ENCODE peak calls at places on chromosome 22, in ten cellular contexts. G is HepG2, O is A549, Y is H1, C is ovary, R is transverse colon, A is sigmoid colon, Q is K562, F is SK-N-SH, H is upper lobe of left lung. K is an unnamed sample. For H3K4me1, the result is how much of the 10 kb centered on the place peaks cover.

GRCh38 chr22:38753894-38754246 is 1.9 kb downstream of the SUN2 start:
- DNase-seq in H (no peak), C (no peak), O (no peak), Y (no peak), Q (peak), R (no peak), A (no peak), G (peak), F (no peak), K (no peak)

GRCh38 chr22:46070215-46070721 is 80.1 kb upstream of the PPARA start:
- DNase-seq in C (peak), R (peak), A (peak), H (peak), G (peak), O (peak), Y (peak), F (no peak), Q (no peak), K (no peak)

GRCh38 chr22:47221840-47222615 is 459.6 kb downstream of the TBC1D22A start:
- DNase-seq in C (no peak), R (no peak), O (no peak), G (no peak), H (no peak), A (peak), F (peak), Y (peak), Q (no peak), K (peak)

GRCh38 chr22:37233751-37234631 is 10.1 kb downstream of the RAC2 start:
- DNase-seq in Q (no peak), G (no peak), A (no peak), F (peak), O (no peak), C (peak), R (peak), H (no peak), Y (no peak), K (no peak)

GRCh38 chr22:37282385-37282677 is at the start of gene CYTH4:
- DNase-seq in C (no peak), G (no peak), R (peak), Y (no peak), H (peak), A (peak), F (no peak), O (no peak), Q (peak), K (no peak)

GRCh38 chr22:41504397-41504796 is 35.5 kb downstream of the ACO2 start:
- DNase-seq in Q (no peak), Y (no peak), A (no peak), H (no peak), O (no peak), C (no peak), R (no peak), G (no peak), F (no peak), K (no peak)

GRCh38 chr22:19375435-19375834 is 56.1 kb downstream of the HIRA start:
- DNase-seq in A (peak), H (no peak), Y (no peak), G (no peak), C (no peak), O (no peak), Q (no peak), F (no peak), R (no peak), K (no peak)

GRCh38 chr22:20466659-20467379 is 28.8 kb downstream of the KLHL22 start:
- DNase-seq in Y (no peak), F (no peak), Q (no peak), A (no peak), G (no peak), C (no peak), H (peak), O (no peak), R (no peak), K (no peak)

DNA sequence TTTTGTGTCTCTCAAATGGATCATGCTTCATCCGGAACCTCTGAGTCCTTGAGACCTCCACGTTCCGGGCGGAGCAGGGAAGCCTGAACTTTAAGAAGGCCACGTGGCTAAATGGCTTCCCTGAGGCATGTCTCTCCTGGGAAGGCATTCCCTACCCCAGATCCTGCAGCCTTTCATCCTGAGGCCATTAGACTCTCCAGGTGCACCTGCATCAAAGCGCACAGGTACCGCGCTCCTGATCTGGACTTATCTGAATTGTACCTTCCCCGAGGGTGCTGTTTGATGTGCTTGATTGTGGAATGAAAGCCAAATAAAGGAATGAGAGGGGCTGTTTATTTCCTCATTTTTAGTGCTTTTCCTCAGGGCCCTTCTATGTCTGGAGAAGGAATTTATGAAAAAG is 22.5 kb downstream of the C22orf31 start:
- DNase-seq in H (no peak), O (no peak), C (no peak), Y (no peak), G (no peak), A (no peak), F (no peak), R (no peak), Q (no peak), K (no peak)
- H3K4me1 ChIP-seq in H (under half), O (half or more), C (under half), Y (under half), G (half or more), A (under half), F (under half), R (under half), Q (under half), K (under half)

GRCh38 chr22:30575859-30576258 is 1.4 kb upstream of the GAL3ST1 start:
- DNase-seq in Q (no peak), R (peak), O (no peak), G (no peak), Y (no peak), C (no peak), F (no peak), A (no peak), H (no peak), K (no peak)

GRCh38 chr22:30572840-30573593 is 1.4 kb downstream of the GAL3ST1 start:
- DNase-seq in R (peak), Y (no peak), Q (no peak), F (no peak), O (peak), H (no peak), C (no peak), A (no peak), G (peak), K (no peak)

GRCh38 chr22:30575011-30575671 is 676 bp upstream of the GAL3ST1 start:
- DNase-seq in C (peak), H (peak), A (no peak), O (no peak), R (no peak), Q (no peak), Y (no peak), F (peak), G (no peak), K (no peak)

GRCh38 chr22:30573594-30574094 is 821 bp downstream of the GAL3ST1 start:
- DNase-seq in F (no peak), Y (no peak), Q (no peak), C (no peak), H (no peak), G (no peak), A (no peak), R (peak), O (no peak), K (no peak)

DNA sequence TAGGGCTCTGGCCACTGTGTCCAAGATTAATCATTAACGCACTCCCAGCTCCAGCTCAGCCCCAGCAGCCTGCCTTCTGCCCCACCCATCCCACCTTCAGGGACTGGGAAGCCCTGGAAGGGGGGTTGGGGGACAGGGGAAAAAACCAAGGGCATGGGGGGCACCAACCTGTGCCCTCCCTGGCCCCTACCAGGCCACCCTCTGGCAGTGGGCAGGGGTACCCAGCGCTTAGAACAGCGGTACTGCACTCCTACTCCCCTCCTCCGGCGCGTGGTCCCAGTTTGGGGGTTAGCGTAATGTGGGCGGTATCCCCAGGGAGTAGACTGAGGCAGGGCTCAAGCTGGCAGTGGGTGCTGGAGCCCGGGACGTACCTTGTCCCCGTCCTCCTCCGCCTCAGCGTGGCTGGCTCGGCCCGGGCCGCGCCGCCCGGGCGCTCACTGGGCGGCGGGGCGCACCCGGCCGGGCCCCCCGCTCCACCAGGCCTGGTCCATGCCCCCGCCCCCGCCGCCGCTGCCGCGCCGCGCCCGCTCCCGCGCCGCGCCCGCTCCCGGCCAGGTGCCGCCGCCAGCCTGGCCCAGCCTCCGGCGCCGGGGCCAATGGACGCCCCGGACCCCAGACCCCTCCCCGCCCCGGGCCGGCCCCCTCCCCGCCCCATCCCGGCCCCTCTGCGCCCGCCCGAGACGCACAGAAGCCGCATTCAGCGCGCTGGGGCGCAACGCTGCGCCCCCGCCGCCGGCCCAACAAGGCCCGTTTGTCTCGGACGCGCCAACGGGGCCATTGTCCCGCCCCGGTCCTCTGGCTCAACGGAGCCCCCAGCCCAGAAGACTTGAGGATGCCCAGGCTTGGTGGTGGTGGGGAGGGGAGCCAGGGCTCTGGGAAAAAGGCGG is at the start of gene GAL3ST1:
- DNase-seq in Y (no peak), H (peak), O (peak), F (peak), Q (no peak), A (no peak), C (peak), R (peak), G (peak), K (no peak)
- TF ChIP-seq EP300 in Y (no peak), H (no peak), O (no peak), F (no peak), Q (no peak), A (no peak), C (no peak), R (no peak), G (no peak), K (no peak)

GRCh38 chr22:40213478-40213877 is 35.8 kb downstream of the TNRC6B start:
- DNase-seq in A (no peak), G (no peak), C (no peak), O (no peak), Y (no peak), F (peak), R (no peak), H (no peak), Q (no peak), K (no peak)
- H3K4me1 ChIP-seq in A (half or more), G (under half), C (under half), O (under half), Y (under half), F (under half), R (under half), H (half or more), Q (under half), K (half or more)

GRCh38 chr22:30923168-30923900 is 45.2 kb downstream of the MORC2 start:
- DNase-seq in Y (no peak), Q (no peak), H (no peak), R (no peak), F (no peak), A (peak), C (no peak), O (no peak), G (no peak), K (no peak)
- TF ChIP-seq EP300 in Y (no peak), Q (no peak), H (no peak), R (no peak), F (no peak), A (no peak), C (no peak), O (no peak), G (no peak), K (no peak)

GRCh38 chr22:28951530-28951929 is 68.2 kb downstream of the ZNRF3 start:
- DNase-seq in R (no peak), H (no peak), C (no peak), O (no peak), F (no peak), Y (no peak), A (no peak), Q (no peak), G (no peak), K (no peak)
- H3K4me1 ChIP-seq in R (under half), H (under half), C (under half), O (half or more), F (under half), Y (under half), A (under half), Q (under half), G (half or more), K (under half)

DNA sequence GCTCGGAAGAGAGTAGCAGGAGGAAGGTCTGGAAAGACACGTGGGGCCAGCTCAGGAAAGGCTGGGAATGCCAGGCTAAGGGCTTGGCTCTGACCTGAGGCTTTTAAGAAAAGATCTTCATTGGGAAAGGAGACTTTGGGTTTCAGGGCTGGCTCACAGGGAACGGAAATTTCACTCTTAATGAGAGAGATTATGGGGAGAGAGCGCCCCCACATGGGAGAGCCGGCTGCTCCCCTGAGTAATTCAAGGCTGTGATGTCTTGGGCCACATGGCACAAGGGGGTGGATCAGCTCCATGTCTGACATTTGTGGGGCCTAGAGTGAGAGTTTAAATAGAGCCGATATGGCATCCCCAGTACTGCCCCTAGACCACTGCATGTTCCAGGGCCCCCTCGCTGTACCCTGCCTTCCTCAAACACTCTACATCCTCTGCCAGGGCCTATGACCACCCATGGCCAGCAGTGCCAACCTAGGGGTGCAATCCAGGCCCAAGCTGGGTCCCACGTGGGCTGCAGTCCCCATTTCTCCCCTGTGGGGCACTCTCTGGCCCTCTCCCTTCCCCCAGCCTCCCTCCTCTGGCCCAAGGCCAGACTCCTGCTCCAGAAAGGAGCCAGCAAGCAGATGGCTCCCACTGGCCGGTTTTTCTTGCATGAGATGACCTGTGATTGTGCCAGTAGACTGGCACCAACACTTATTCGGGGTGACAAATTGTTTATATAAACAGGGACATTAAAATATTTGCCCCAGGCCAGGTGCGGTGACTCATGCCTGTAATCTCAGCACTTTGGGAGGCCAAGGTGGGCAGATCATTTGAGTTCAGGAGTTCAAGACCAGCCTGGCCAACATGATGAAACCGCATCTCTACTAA is 75.2 kb downstream of the ISX start:
- DNase-seq in C (no peak), H (no peak), A (no peak), Y (peak), O (no peak), Q (peak), R (peak), F (peak), G (no peak), K (no peak)
- TF ChIP-seq EP300 in C (no peak), H (no peak), A (no peak), Y (no peak), O (no peak), Q (no peak), R (no peak), F (no peak), G (no peak), K (no peak)

K was measured in esophagus muscularis mucosa.